ENCODE peak calls at places on chromosomes 5 and 9, in seven cellular contexts. Y, L, V, D, R, S and U are unnamed samples.

GRCh38 chr5:1176473-1177391 is 24.7 kb upstream of the SLC6A19 start:
- DNase-seq in D (no peak), R (no peak), Y (no peak), L (no peak), V (no peak), S (no peak), U (no peak)

GRCh38 chr5:57181151-57181550 is 7.3 kb downstream of the GPBP1 start:
- DNase-seq in S (no peak), D (no peak), Y (peak; percentile 42), L (no peak), R (no peak), V (no peak), U (no peak)

GRCh38 chr9:126708178-126708577 is 94.5 kb downstream of the LMX1B start:
- DNase-seq in V (no peak), R (peak; percentile 54), D (no peak), L (no peak), S (no peak), Y (no peak), U (no peak)

GRCh38 chr5:160023883-160024635 is 15.1 kb downstream of the TTC1 start:
- DNase-seq in V (no peak), R (no peak), S (no peak), D (no peak), L (no peak), Y (no peak), U (no peak)

GRCh38 chr5:14208071-14209021 is 65.2 kb downstream of the TRIO start:
- DNase-seq in Y (no peak), R (no peak), L (no peak), V (peak; percentile 80), D (peak; percentile 98), S (peak; percentile 91), U (peak; percentile 91)

GRCh38 chr9:113513541-113513940 is 50.0 kb downstream of the RGS3 start:
- DNase-seq in Y (no peak), R (no peak), D (no peak), V (no peak), L (no peak), S (no peak), U (no peak)

GRCh38 chr5:119453045-119453383 is 717 bp downstream of the HSD17B4 start:
- DNase-seq in Y (no peak), V (no peak), R (peak; percentile 66), L (no peak), D (peak; percentile 21), S (no peak), U (peak; percentile 20)

GRCh38 chr9:31119882-31120481 is 1264.5 kb upstream of the ACO1 start:
- DNase-seq in V (no peak), S (peak; percentile 19), L (no peak), R (no peak), Y (peak; percentile 31), D (peak; percentile 50), U (peak; percentile 69)

GRCh38 chr5:3600106-3600997 is 4.7 kb downstream of the IRX1 start:
- DNase-seq in V (no peak), R (no peak), Y (no peak), L (peak; percentile 82), D (no peak), S (no peak), U (no peak)

GRCh38 chr5:53017794-53018391 is 28.7 kb downstream of the ITGA2 start:
- DNase-seq in S (no peak), Y (no peak), D (no peak), R (no peak), V (no peak), L (no peak), U (no peak)

DNA sequence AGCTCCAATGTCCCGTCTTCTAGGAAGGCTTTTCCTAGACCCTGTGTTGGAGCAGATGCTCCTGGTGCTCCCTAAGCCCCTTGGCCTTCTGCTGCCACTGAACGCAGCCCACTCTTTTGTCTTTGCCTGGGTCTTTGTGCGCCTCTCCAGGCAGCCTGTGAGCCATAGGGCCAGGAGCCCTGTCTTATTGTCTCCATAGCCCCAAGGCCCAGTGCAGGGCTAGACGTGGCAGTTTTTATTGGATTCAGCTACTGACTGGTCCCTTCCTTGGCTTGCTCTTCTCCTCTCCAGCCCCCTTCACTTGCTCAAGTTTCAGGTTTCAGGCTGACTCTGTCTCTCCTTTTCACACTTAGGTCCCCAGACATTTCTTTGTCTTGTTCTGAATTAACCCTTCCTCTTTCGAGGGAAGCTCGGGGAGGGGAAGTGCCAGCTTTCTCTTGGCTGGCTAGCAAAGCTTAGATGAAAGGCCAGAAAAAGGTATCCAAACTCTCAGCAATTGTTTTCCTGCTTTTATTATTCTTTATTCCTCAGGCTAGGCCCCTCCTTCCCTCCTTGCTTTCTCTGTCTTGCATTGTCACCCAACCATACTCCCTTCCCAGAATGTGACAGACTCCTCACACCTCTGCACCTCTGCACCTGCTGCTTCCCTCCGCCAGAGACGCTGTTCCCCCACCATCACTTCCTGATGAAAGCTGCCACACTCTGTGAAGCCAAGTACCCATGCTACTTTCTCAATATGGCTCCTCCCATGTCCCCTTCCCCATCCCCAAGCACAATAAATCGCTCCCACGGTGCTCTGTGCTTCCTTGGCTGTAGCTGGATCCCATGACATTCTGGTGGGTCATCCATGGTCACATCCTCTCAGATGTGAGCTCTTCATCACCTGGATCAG is 101.6 kb upstream of the CPEB4 start:
- DNase-seq in V (no peak), D (no peak), R (no peak), Y (no peak), S (no peak), L (no peak), U (no peak)
- TF ChIP-seq CTCF in V (no peak), D (no peak), R (no peak), Y (no peak), S (no peak), L (no peak), U (peak; percentile 34)

DNA sequence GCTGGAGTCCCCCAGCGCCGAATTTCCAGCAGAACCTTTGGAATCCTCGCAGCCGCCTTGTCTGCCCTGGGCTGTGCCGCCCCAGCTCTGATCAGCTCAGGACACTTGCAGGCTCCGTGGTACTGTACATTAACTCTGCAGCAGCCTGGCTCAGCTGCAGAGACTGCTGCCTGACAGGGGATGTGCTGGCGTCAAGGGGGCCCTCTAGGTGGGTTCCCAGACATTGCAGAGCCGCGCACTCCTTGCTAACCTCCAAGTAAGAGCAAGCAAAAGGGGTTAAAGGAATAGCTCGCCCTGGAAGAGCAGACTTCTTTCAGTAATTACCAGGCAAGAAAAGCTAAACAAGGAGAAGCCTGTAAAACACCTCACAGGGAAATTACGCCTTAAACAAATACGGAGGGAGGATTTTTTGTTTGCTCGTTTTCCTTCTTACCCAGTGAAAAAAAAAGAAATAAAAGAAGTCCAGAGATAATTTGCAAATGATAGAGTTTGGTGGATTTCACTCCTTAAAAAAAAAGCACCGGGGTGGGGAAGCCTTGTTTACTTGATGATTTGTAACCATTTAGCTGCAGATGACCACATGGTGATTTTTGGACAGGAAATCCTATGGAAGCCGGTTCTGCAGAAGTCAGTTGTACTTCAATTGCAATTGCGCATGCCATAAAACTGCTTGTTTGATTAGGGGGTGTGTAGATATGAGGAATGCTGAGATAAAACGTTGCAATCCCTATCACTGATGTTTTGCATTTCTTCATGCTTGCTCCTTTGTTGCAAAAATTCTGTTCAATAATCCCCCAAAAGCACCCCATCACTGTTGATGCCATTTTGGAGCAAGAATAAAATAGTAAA is 305.8 kb downstream of the PDE4D start:
- DNase-seq in V (peak; percentile 30), D (peak; percentile 51), Y (peak; percentile 28), R (peak; percentile 60), L (peak; percentile 73), S (no peak), U (peak; percentile 51)
- TF ChIP-seq CTCF in V (peak; percentile 44), D (no peak), Y (no peak), R (peak; percentile 29), L (peak; percentile 43), S (no peak), U (no peak)

GRCh38 chr5:76074487-76074886 is 8.7 kb upstream of the SV2C start:
- DNase-seq in V (no peak), Y (peak; percentile 19), R (no peak), L (peak; percentile 18), S (peak; percentile 3), D (no peak), U (no peak)
- TF ChIP-seq CTCF in V (peak; percentile 18), Y (peak; percentile 43), R (peak; percentile 47), L (peak; percentile 75), S (peak; percentile 22), D (peak; percentile 47), U (peak; percentile 52)

GRCh38 chr9:121328876-121329681 is 41.0 kb downstream of the STOM start:
- DNase-seq in Y (no peak), R (no peak), S (no peak), D (no peak), L (no peak), V (no peak), U (no peak)
- TF ChIP-seq CTCF in Y (no peak), R (no peak), S (no peak), D (peak; percentile 4), L (no peak), V (peak; percentile 3), U (no peak)

GRCh38 chr5:67528953-67529352 is 332.4 kb upstream of the CD180 start:
- DNase-seq in D (peak; percentile 5), L (peak; percentile 47), Y (no peak), S (no peak), V (no peak), R (no peak), U (peak; percentile 4)

GRCh38 chr5:67530609-67531255 is 334.1 kb upstream of the CD180 start:
- DNase-seq in D (no peak), S (no peak), R (no peak), V (no peak), L (peak; percentile 48), Y (no peak), U (no peak)

DNA sequence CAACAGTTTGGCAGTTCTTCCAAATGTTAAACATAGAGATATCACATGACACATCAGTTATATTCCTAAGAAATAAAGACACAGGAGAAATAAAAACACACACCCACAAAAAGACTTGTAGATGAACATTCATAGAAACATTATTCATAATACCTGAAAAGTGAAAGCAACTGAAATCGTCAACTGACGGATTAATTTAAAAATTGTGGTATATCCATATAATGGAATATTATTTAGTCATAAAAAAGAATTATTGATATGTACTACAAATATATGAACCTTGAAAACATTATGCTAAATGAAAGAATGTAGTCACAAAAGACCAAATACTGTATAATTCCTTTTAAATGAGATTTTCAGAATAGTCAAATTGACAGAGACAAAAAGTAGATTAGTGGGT is 330.2 kb upstream of the CD180 start:
- DNase-seq in S (no peak), R (no peak), D (no peak), V (no peak), Y (no peak), L (no peak), U (no peak)
- TF ChIP-seq CTCF in S (no peak), R (no peak), D (no peak), V (no peak), Y (no peak), L (no peak), U (no peak)

GRCh38 chr5:133406208-133406607 is 206.1 kb downstream of the FSTL4 start:
- DNase-seq in Y (no peak), R (no peak), S (no peak), D (no peak), V (no peak), L (no peak), U (no peak)

GRCh38 chr5:133403741-133404364 is 208.5 kb downstream of the FSTL4 start:
- DNase-seq in S (no peak), L (no peak), D (no peak), Y (no peak), R (peak; percentile 42), V (no peak), U (no peak)

GRCh38 chr5:133402781-133403180 is 209.6 kb downstream of the FSTL4 start:
- DNase-seq in V (no peak), S (no peak), D (no peak), L (no peak), R (peak; percentile 32), Y (no peak), U (no peak)

GRCh38 chr5:133405275-133406034 is 206.9 kb downstream of the FSTL4 start:
- DNase-seq in Y (no peak), R (no peak), L (no peak), V (no peak), S (no peak), D (no peak), U (no peak)

GRCh38 chr5:133404724-133405123 is 207.6 kb downstream of the FSTL4 start:
- DNase-seq in R (no peak), V (no peak), Y (no peak), S (no peak), L (no peak), D (peak; percentile 35), U (peak; percentile 53)
- TF ChIP-seq CTCF in R (no peak), V (no peak), Y (no peak), S (peak; percentile 9), L (no peak), D (peak; percentile 35), U (peak; percentile 32)